ENCODE peak calls at places on chromosomes 12 and 14, in ten cellular contexts. C is left lung, V is kidney epithelial cell, Y is B cell, L is cardiac fibroblast, O is AG09319, S is GM20000, Q is dorsolateral prefrontal cortex, N is transverse colon, K is foreskin fibroblast. M is an unnamed sample.

GRCh38 chr14:75005357-75005756 is 2.6 kb downstream of the EIF2B2 start:
- DNase-seq in Q (no peak), S (no peak), K (no peak), C (no peak), N (no peak), V (no peak), Y (no peak), L (no peak), O (no peak), M (no peak)

GRCh38 chr14:75454963-75455546 is 27.2 kb downstream of the JDP2 start:
- DNase-seq in K (peak; percentile 34), O (peak; percentile 30), C (peak; percentile 80), L (peak; percentile 73), V (peak; percentile 51), Q (no peak), Y (no peak), N (peak; percentile 53), S (no peak), M (peak; percentile 69)

GRCh38 chr12:49358548-49359141 is 8.6 kb upstream of the SPATS2 start:
- DNase-seq in V (no peak), L (peak; percentile 84), N (peak; percentile 56), O (no peak), Q (no peak), K (no peak), C (no peak), S (peak; percentile 79), Y (peak; percentile 80), M (peak; percentile 52)

GRCh38 chr12:63068857-63069442 is 82.1 kb downstream of the AVPR1A start:
- DNase-seq in N (no peak), V (no peak), S (peak; percentile 9), K (peak; percentile 42), Q (no peak), C (no peak), O (peak; percentile 37), Y (no peak), L (peak; percentile 88), M (no peak)

GRCh38 chr14:100622708-100623485 is 35.7 kb upstream of the BEGAIN start:
- DNase-seq in S (no peak), L (no peak), Q (peak; percentile 8), O (no peak), K (no peak), V (no peak), C (no peak), Y (no peak), N (peak; percentile 11), M (no peak)

GRCh38 chr14:64801800-64802199 is 77.9 kb downstream of the SPTB start:
- DNase-seq in K (no peak), Y (no peak), Q (no peak), C (no peak), S (peak; percentile 39), N (no peak), O (no peak), V (no peak), L (peak; percentile 32), M (no peak)

GRCh38 chr12:114291389-114292075 is 114.4 kb downstream of the TBX5 start:
- DNase-seq in K (no peak), L (no peak), S (no peak), Q (no peak), Y (no peak), N (no peak), O (no peak), C (no peak), V (no peak), M (no peak)

GRCh38 chr14:56805992-56806737 is 4.1 kb downstream of the OTX2 start:
- DNase-seq in S (no peak), L (no peak), Q (no peak), N (no peak), Y (no peak), C (no peak), V (no peak), O (no peak), K (no peak), M (no peak)

GRCh38 chr14:100178691-100179090 is 19.2 kb upstream of the DEGS2 start:
- DNase-seq in Q (no peak), C (peak; percentile 45), S (no peak), Y (no peak), L (no peak), N (no peak), O (no peak), V (no peak), K (no peak), M (no peak)

GRCh38 chr14:66152269-66152668 is 333.9 kb upstream of the CCDC196 start:
- DNase-seq in L (no peak), C (no peak), Y (no peak), Q (no peak), K (no peak), O (no peak), S (no peak), N (no peak), V (no peak), M (no peak)

GRCh38 chr14:63192085-63192484 is 12.2 kb upstream of the RHOJ start:
- DNase-seq in Y (no peak), N (no peak), Q (no peak), O (no peak), S (no peak), L (peak; percentile 59), K (no peak), V (no peak), C (no peak), M (no peak)

GRCh38 chr14:79564371-79564770 is 646.9 kb downstream of the DIO2 start:
- DNase-seq in O (no peak), K (no peak), L (no peak), V (no peak), Q (no peak), Y (no peak), S (no peak), C (no peak), N (no peak), M (no peak)

GRCh38 chr14:57979376-57980048 is 113.6 kb upstream of the SLC35F4 start:
- DNase-seq in L (no peak), C (no peak), K (no peak), O (no peak), S (no peak), V (no peak), N (no peak), Y (no peak), Q (no peak), M (no peak)

GRCh38 chr12:116484807-116485206 is 74.4 kb upstream of the MAP1LC3B2 start:
- DNase-seq in L (peak; percentile 44), N (no peak), O (no peak), K (peak; percentile 29), Y (no peak), S (no peak), V (no peak), Q (no peak), C (no peak), M (no peak)

GRCh38 chr12:6899837-6900519 is 4.6 kb upstream of the LRRC23 start:
- DNase-seq in C (no peak), Q (no peak), V (no peak), Y (no peak), O (no peak), S (no peak), L (peak; percentile 76), K (no peak), N (peak; percentile 85), M (peak; percentile 34)

GRCh38 chr12:10354071-10354470 is 35.8 kb downstream of the KLRK1 start:
- DNase-seq in O (no peak), Y (no peak), V (no peak), C (no peak), S (no peak), N (no peak), L (no peak), K (no peak), Q (no peak), M (no peak)

GRCh38 chr12:79016181-79016580 is 151.6 kb downstream of the SYT1 start:
- DNase-seq in L (no peak), Y (no peak), N (no peak), O (no peak), V (no peak), K (no peak), C (no peak), S (no peak), Q (no peak), M (no peak)

GRCh38 chr14:89298056-89298834 is 118.8 kb downstream of the FOXN3 start:
- DNase-seq in K (no peak), Y (no peak), O (no peak), Q (no peak), S (no peak), C (no peak), N (no peak), L (no peak), V (no peak), M (no peak)

GRCh38 chr12:89091293-89091841 is 260.9 kb downstream of the DUSP6 start:
- DNase-seq in K (no peak), Q (no peak), N (no peak), V (no peak), C (no peak), S (no peak), L (no peak), Y (no peak), O (no peak), M (no peak)

GRCh38 chr14:21711360-21711961 is 37.8 kb upstream of the OR4E1 start:
- DNase-seq in Y (peak; percentile 25), K (peak; percentile 3), O (no peak), V (peak; percentile 16), S (peak; percentile 54), C (no peak), L (peak; percentile 73), Q (no peak), N (peak; percentile 13), M (no peak)

GRCh38 chr12:48183091-48183875 is at the start of gene CCDC184:
- DNase-seq in Q (peak; percentile 89), K (peak; percentile 72), N (peak; percentile 60), S (peak; percentile 83), O (no peak), V (no peak), L (peak; percentile 83), Y (peak; percentile 82), C (peak; percentile 89), M (peak; percentile 87)
- TF ChIP-seq CTCF in Q (no peak), K (peak; percentile 35), N (peak; percentile 40), S (peak; percentile 28), O (peak; percentile 40), V (peak; percentile 23), L (peak; percentile 35), Y (peak; percentile 45), C (no peak), M (no peak)

GRCh38 chr12:124742702-124743101 is 121.0 kb downstream of the SCARB1 start:
- DNase-seq in K (no peak), Q (no peak), L (no peak), N (no peak), Y (no peak), C (no peak), V (no peak), S (no peak), O (no peak), M (no peak)
- TF ChIP-seq CTCF in K (no peak), Q (no peak), L (no peak), N (no peak), Y (no peak), C (no peak), V (no peak), S (no peak), O (no peak), M (no peak)

GRCh38 chr12:102939059-102939458 is 18.4 kb upstream of the ASCL1 start:
- DNase-seq in O (no peak), K (no peak), Q (no peak), S (no peak), V (no peak), N (no peak), Y (no peak), L (no peak), C (no peak), M (no peak)

GRCh38 chr12:102939670-102940222 is 17.7 kb upstream of the ASCL1 start:
- DNase-seq in S (no peak), K (no peak), V (no peak), Q (no peak), Y (no peak), O (no peak), N (no peak), L (no peak), C (no peak), M (no peak)
- TF ChIP-seq CTCF in S (no peak), K (no peak), V (no peak), Q (no peak), Y (no peak), O (no peak), N (no peak), L (no peak), C (no peak), M (no peak)

GRCh38 chr12:112518336-112518735 is 99.6 kb downstream of the PTPN11 start:
- DNase-seq in K (no peak), Y (no peak), N (no peak), C (no peak), L (no peak), V (no peak), S (no peak), O (no peak), Q (no peak), M (no peak)
- TF ChIP-seq CTCF in K (no peak), Y (no peak), N (no peak), C (no peak), L (no peak), V (no peak), S (no peak), O (no peak), Q (no peak), M (no peak)